ENCODE peak calls at places on chromosome 12, in eight cellular contexts. X, L, Q, W, B, Y, C and T are unnamed samples.

GRCh38 chr12:24822121-24822899 is 126.6 kb downstream of the BCAT1 start:
- DNase-seq in Q (no peak), W (peak), C (no peak), Y (peak), X (no peak), B (no peak), L (no peak), T (no peak)

GRCh38 chr12:63922446-63922845 is 77.9 kb downstream of the SRGAP1 start:
- DNase-seq in B (no peak), C (no peak), Y (peak), X (no peak), Q (no peak), L (no peak), W (no peak), T (no peak)

GRCh38 chr12:5430639-5431603 is 987 bp upstream of the NTF3 start:
- DNase-seq in Q (no peak), X (no peak), B (no peak), Y (no peak), C (no peak), W (no peak), L (no peak), T (peak)

GRCh38 chr12:65199604-65200003 is 30.2 kb downstream of the LEMD3 start:
- DNase-seq in L (no peak), B (no peak), X (no peak), Q (no peak), W (no peak), Y (no peak), C (no peak), T (no peak)

GRCh38 chr12:49415426-49416040 is 48.3 kb downstream of the SPATS2 start:
- DNase-seq in C (no peak), W (no peak), Y (no peak), Q (no peak), L (no peak), X (no peak), B (no peak), T (no peak)

GRCh38 chr12:24898606-24899005 is 50.3 kb downstream of the BCAT1 start:
- DNase-seq in Y (no peak), Q (no peak), L (no peak), B (peak), X (no peak), W (no peak), C (no peak), T (no peak)

GRCh38 chr12:18690653-18691052 is 47.2 kb downstream of the PLCZ1 start:
- DNase-seq in B (no peak), Y (peak), W (no peak), C (no peak), L (no peak), X (no peak), Q (no peak), T (no peak)

GRCh38 chr12:24044973-24045703 is 95.7 kb upstream of the SOX5 start:
- DNase-seq in Q (no peak), L (no peak), Y (no peak), X (no peak), C (no peak), B (no peak), W (no peak), T (no peak)

GRCh38 chr12:38053655-38054464 is 262.7 kb upstream of the ALG10B start:
- DNase-seq in B (no peak), C (no peak), X (no peak), Q (no peak), W (no peak), L (no peak), Y (no peak), T (peak)

GRCh38 chr12:93738199-93739058 is 61.3 kb downstream of the CRADD start:
- DNase-seq in X (no peak), Q (no peak), W (no peak), Y (no peak), L (no peak), C (no peak), B (no peak), T (no peak)

GRCh38 chr12:12804432-12804886 is 8.7 kb upstream of the DDX47 start:
- DNase-seq in Q (no peak), X (no peak), L (no peak), C (no peak), B (peak), W (no peak), Y (peak), T (no peak)

GRCh38 chr12:94185801-94186200 is 37.4 kb downstream of the PLXNC1 start:
- DNase-seq in Y (no peak), W (no peak), X (no peak), Q (no peak), C (no peak), B (no peak), L (no peak), T (no peak)

GRCh38 chr12:1595690-1596347 is 1.4 kb upstream of the FBXL14 start:
- DNase-seq in C (no peak), X (no peak), Y (peak), L (no peak), B (no peak), W (no peak), Q (no peak), T (no peak)

GRCh38 chr12:22163594-22163993 is 117.6 kb downstream of the CMAS start:
- DNase-seq in Y (no peak), C (no peak), W (no peak), L (no peak), Q (no peak), X (no peak), B (no peak), T (no peak)

GRCh38 chr12:123720141-123720814 is 8.1 kb downstream of the ATP6V0A2 start:
- DNase-seq in X (no peak), L (no peak), C (no peak), B (no peak), W (no peak), Y (no peak), Q (no peak), T (no peak)

GRCh38 chr12:53097207-53097563 is 282 bp upstream of the IGFBP6 start:
- DNase-seq in W (no peak), L (no peak), Y (no peak), Q (peak), B (no peak), X (no peak), C (no peak), T (no peak)